ENCODE peak calls at places on chromosomes 6 and 20, in ten cellular contexts. I is Panc1, F is WTC11, S is left lung, E is GM13976, P is tibial nerve, L is heart right ventricle, M is progenitor cell of endocrine pancreas, C is cardiac fibroblast, H is nephron progenitor cell. T is an unnamed sample.

GRCh38 chr6:82608365-82608764 is 244.7 kb downstream of the TPBG start:
- DNase-seq in M (no peak), L (no peak), E (no peak), I (no peak), F (no peak), H (no peak), P (no peak), S (no peak), C (no peak), T (no peak)

GRCh38 chr20:57620274-57620990 is at the start of gene ZBP1:
- DNase-seq in M (no peak), H (no peak), C (no peak), F (no peak), E (peak; percentile 84), L (no peak), S (peak; percentile 56), P (no peak), I (no peak), T (peak; percentile 53)

GRCh38 chr6:118980063-118980462 is 45.1 kb upstream of the MCM9 start:
- DNase-seq in E (no peak), C (peak; percentile 48), L (no peak), F (no peak), I (no peak), S (peak; percentile 36), H (no peak), M (no peak), P (peak; percentile 25), T (peak; percentile 46)

GRCh38 chr6:98039876-98040605 is 757.0 kb upstream of the MMS22L start:
- DNase-seq in S (no peak), E (no peak), P (no peak), H (no peak), I (no peak), C (peak; percentile 4), M (no peak), L (no peak), F (no peak), T (no peak)

GRCh38 chr6:3742426-3743344 is 8.8 kb downstream of the PXDC1 start:
- DNase-seq in F (peak; percentile 93), C (peak; percentile 87), H (peak; percentile 95), I (no peak), E (peak; percentile 88), M (peak; percentile 82), P (peak; percentile 75), S (peak; percentile 88), L (peak; percentile 91), T (peak; percentile 80)

GRCh38 chr6:148509789-148510581 is 167.3 kb downstream of the SASH1 start:
- DNase-seq in I (no peak), F (no peak), P (peak; percentile 54), L (peak; percentile 56), E (peak; percentile 61), C (peak; percentile 99), H (no peak), S (peak; percentile 63), M (no peak), T (no peak)

GRCh38 chr20:49747707-49748524 is 34.2 kb upstream of the B4GALT5 start:
- DNase-seq in H (no peak), S (peak; percentile 51), E (no peak), L (peak; percentile 89), M (no peak), P (peak; percentile 72), I (no peak), C (peak; percentile 78), F (no peak), T (no peak)

GRCh38 chr20:18287546-18287914 is 797 bp upstream of the ZNF133 start:
- DNase-seq in C (no peak), L (no peak), E (no peak), S (peak; percentile 37), H (peak; percentile 8), M (no peak), P (no peak), F (no peak), I (no peak), T (no peak)

GRCh38 chr6:63690210-63690609 is 54.6 kb downstream of the PHF3 start:
- DNase-seq in E (no peak), F (no peak), M (no peak), C (no peak), P (no peak), S (no peak), H (no peak), L (no peak), I (no peak), T (no peak)
- TF ChIP-seq CTCF in E (no peak), F (no peak), M (no peak), C (no peak), P (no peak), S (no peak), H (no peak), L (no peak), I (no peak), T (no peak)

GRCh38 chr6:31652925-31653724 is 664 bp upstream of the BAG6 start:
- DNase-seq in S (peak; percentile 87), H (peak; percentile 80), I (no peak), L (peak; percentile 76), C (no peak), F (peak; percentile 81), M (no peak), P (peak; percentile 80), E (peak; percentile 92), T (peak; percentile 85)
- TF ChIP-seq CTCF in S (no peak), H (no peak), I (no peak), L (peak; percentile 19), C (no peak), F (no peak), M (no peak), P (no peak), E (no peak), T (no peak)

DNA sequence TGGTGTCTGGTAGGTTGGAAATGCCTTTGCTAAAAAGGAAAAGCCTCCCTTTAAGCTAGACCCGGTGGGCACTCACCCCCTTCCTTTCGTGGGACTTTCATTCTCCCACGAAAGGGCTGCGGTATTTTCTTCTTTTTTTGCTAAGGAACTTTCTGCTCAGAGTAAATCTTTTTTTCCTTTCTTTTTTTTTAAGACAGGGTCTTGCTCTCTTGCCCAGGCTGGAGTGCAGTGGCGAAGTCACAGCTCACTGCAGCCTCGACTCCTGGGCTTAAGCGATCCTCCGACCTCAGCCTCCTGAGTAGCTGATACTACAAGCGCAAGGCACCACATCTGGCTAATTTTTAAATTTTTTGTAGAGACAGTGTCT is 4.0 kb downstream of the TP53TG5 start:
- DNase-seq in H (no peak), C (no peak), F (no peak), P (no peak), E (no peak), I (no peak), L (no peak), M (no peak), S (no peak), T (no peak)
- TF ChIP-seq CTCF in H (no peak), C (no peak), F (no peak), P (no peak), E (no peak), I (no peak), L (peak; percentile 21), M (no peak), S (no peak), T (peak; percentile 77)

GRCh38 chr6:55869731-55870130 is 5.7 kb downstream of the BMP5 start:
- DNase-seq in M (no peak), I (no peak), P (no peak), S (no peak), H (no peak), C (no peak), E (no peak), F (no peak), L (no peak), T (no peak)

GRCh38 chr6:55874309-55874708 is 1.1 kb downstream of the BMP5 start:
- DNase-seq in I (no peak), M (no peak), P (no peak), S (no peak), E (no peak), H (no peak), F (no peak), C (no peak), L (no peak), T (no peak)

GRCh38 chr6:55866110-55866509 is 9.3 kb downstream of the BMP5 start:
- DNase-seq in H (no peak), P (no peak), L (no peak), S (no peak), I (no peak), E (no peak), C (no peak), M (no peak), F (no peak), T (no peak)

DNA sequence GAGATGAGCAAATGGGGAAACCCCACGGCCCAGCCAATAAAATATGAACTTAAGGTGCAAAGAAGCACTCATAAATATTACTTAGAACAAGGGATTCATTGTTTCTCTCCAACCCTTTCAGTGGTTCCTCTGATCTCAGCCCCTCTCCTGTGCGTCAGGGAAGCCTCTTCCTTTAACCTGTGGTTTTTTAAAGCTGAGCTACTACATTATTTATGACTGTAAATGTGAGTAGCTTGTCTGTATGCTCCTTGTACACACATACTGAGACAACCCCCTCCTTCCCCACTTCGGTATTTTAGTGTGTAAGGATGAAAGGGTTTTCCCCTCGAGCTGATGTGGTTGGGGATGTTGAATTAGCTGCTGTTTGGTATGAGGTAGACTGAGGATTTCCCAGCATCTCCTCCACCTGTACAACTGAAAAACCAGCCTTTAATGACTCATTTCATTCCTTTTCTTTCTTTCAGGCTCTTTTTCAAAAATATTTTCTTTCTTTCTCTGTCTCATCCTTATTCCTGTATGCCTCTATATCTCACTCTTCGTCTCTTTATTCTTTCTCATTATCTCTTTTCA is 6.4 kb downstream of the BMP5 start:
- DNase-seq in L (no peak), P (no peak), C (no peak), I (peak; percentile 69), F (no peak), H (no peak), S (no peak), M (no peak), E (peak; percentile 16), T (no peak)
- TF ChIP-seq CTCF in L (no peak), P (no peak), C (no peak), I (no peak), F (no peak), H (no peak), S (no peak), M (no peak), E (no peak), T (no peak)

GRCh38 chr20:22101606-22102005 is 396.1 kb downstream of the PAX1 start:
- DNase-seq in F (no peak), L (no peak), E (no peak), C (no peak), I (no peak), S (no peak), M (no peak), P (no peak), H (no peak), T (no peak)

DNA sequence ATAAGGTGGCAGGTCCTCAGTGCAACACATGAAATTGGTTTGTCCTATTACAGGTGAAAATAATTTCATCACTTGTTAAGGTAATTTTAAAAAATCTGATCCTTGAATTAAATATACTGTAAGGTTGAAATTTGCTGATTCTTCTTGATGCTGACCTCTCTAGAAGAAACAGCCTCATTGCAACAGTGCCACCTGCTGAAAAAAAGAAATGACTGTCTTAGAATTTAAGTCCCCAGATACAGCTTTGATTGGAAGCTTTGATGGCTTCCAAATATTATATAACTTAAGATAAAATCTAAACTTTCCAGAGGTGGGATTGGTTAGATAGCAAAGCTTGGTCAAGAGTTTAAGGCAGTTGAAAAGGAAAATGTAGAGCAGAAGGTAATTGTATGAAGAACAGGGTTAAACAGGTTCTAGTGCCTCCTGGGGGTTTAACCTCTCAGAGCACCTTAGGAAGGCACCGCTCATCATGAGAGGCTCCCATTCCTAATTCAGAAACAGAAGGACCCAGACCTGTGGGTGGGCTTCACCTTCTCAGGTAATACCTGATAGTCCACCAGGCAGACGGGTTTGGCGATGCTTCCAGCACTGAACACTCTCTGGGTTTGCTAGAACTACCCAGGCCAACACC is 401.0 kb downstream of the PAX1 start:
- DNase-seq in H (no peak), F (no peak), I (peak; percentile 12), E (no peak), M (no peak), L (no peak), P (no peak), S (no peak), C (peak; percentile 51), T (no peak)
- TF ChIP-seq CTCF in H (peak; percentile 69), F (no peak), I (peak; percentile 63), E (no peak), M (peak; percentile 86), L (peak; percentile 59), P (peak; percentile 12), S (no peak), C (peak; percentile 8), T (no peak)